ENCODE peak calls at places on chromosomes 1 and 21, in nine cellular contexts. One of them, this sample, is unnamed.

GRCh38 chr1:57142999-57143398 is 177.2 kb upstream of the C8B start:
- DNase-seq in uterus: no peak
- DNase-seq in RPMI8226: no peak
- DNase-seq in LHCN-M2: no peak
- DNase-seq in aorta: no peak
- DNase-seq in astrocyte of the spinal cord: no peak
- DNase-seq in GM23338: no peak
- DNase-seq in GM12865: no peak
- DNase-seq in ovary: no peak
- DNase-seq in this sample: no peak

GRCh38 chr1:211339631-211340041 is 13.0 kb downstream of the TRAF5 start:
- DNase-seq in uterus: no peak
- DNase-seq in RPMI8226: peak; percentile 47
- DNase-seq in LHCN-M2: peak; percentile 32
- DNase-seq in aorta: no peak
- DNase-seq in astrocyte of the spinal cord: no peak
- DNase-seq in GM23338: peak; percentile 21
- DNase-seq in GM12865: peak; percentile 30
- DNase-seq in ovary: no peak
- DNase-seq in this sample: no peak

GRCh38 chr1:177858222-177858894 is 111.5 kb downstream of the SEC16B start:
- DNase-seq in uterus: peak; percentile 13
- DNase-seq in RPMI8226: peak; percentile 73
- DNase-seq in LHCN-M2: peak; percentile 19
- DNase-seq in aorta: no peak
- DNase-seq in astrocyte of the spinal cord: peak; percentile 29
- DNase-seq in GM23338: no peak
- DNase-seq in GM12865: peak; percentile 43
- DNase-seq in ovary: no peak
- DNase-seq in this sample: no peak

GRCh38 chr1:86823821-86824500 is 90.0 kb downstream of the SELENOF start:
- DNase-seq in uterus: no peak
- DNase-seq in RPMI8226: no peak
- DNase-seq in LHCN-M2: no peak
- DNase-seq in aorta: no peak
- DNase-seq in astrocyte of the spinal cord: no peak
- DNase-seq in GM23338: no peak
- DNase-seq in GM12865: no peak
- DNase-seq in ovary: no peak
- DNase-seq in this sample: no peak

GRCh38 chr1:211260161-211261107 is 1.3 kb downstream of the RCOR3 start:
- DNase-seq in uterus: peak; percentile 65
- DNase-seq in RPMI8226: peak; percentile 89
- DNase-seq in LHCN-M2: peak; percentile 81
- DNase-seq in aorta: peak; percentile 90
- DNase-seq in astrocyte of the spinal cord: peak; percentile 77
- DNase-seq in GM23338: peak; percentile 83
- DNase-seq in GM12865: peak; percentile 76
- DNase-seq in ovary: peak; percentile 75
- DNase-seq in this sample: peak; percentile 38

GRCh38 chr21:41318218-41318617 is 1.6 kb downstream of the FAM3B start:
- DNase-seq in uterus: no peak
- DNase-seq in RPMI8226: no peak
- DNase-seq in LHCN-M2: no peak
- DNase-seq in aorta: no peak
- DNase-seq in astrocyte of the spinal cord: no peak
- DNase-seq in GM23338: no peak
- DNase-seq in GM12865: no peak
- DNase-seq in ovary: no peak
- DNase-seq in this sample: no peak

GRCh38 chr1:56965916-56966697 is at the start of gene C8B:
- DNase-seq in uterus: no peak
- DNase-seq in RPMI8226: no peak
- DNase-seq in LHCN-M2: no peak
- DNase-seq in aorta: no peak
- DNase-seq in astrocyte of the spinal cord: no peak
- DNase-seq in GM23338: no peak
- DNase-seq in GM12865: no peak
- DNase-seq in ovary: no peak
- DNase-seq in this sample: no peak

GRCh38 chr21:35711213-35711612 is 349.1 kb downstream of the SETD4 start:
- DNase-seq in uterus: no peak
- DNase-seq in RPMI8226: no peak
- DNase-seq in LHCN-M2: no peak
- DNase-seq in aorta: no peak
- DNase-seq in astrocyte of the spinal cord: no peak
- DNase-seq in GM23338: no peak
- DNase-seq in GM12865: no peak
- DNase-seq in ovary: no peak
- DNase-seq in this sample: no peak

GRCh38 chr1:207868252-207868768 is 42.6 kb downstream of the CD34 start:
- DNase-seq in uterus: peak; percentile 59
- DNase-seq in RPMI8226: no peak
- DNase-seq in LHCN-M2: peak; percentile 35
- DNase-seq in aorta: peak; percentile 80
- DNase-seq in astrocyte of the spinal cord: no peak
- DNase-seq in GM23338: peak; percentile 39
- DNase-seq in GM12865: peak; percentile 28
- DNase-seq in ovary: peak; percentile 73
- DNase-seq in this sample: peak; percentile 17

GRCh38 chr1:87333692-87334347 is 5.1 kb downstream of the LMO4 start:
- DNase-seq in uterus: no peak
- DNase-seq in RPMI8226: no peak
- DNase-seq in LHCN-M2: no peak
- DNase-seq in aorta: no peak
- DNase-seq in astrocyte of the spinal cord: no peak
- DNase-seq in GM23338: no peak
- DNase-seq in GM12865: peak; percentile 44
- DNase-seq in ovary: no peak
- DNase-seq in this sample: no peak

GRCh38 chr1:182726941-182727340 is 42.6 kb upstream of the RGS8 start:
- DNase-seq in uterus: no peak
- DNase-seq in RPMI8226: no peak
- DNase-seq in LHCN-M2: no peak
- DNase-seq in aorta: no peak
- DNase-seq in astrocyte of the spinal cord: no peak
- DNase-seq in GM23338: no peak
- DNase-seq in GM12865: no peak
- DNase-seq in ovary: no peak
- DNase-seq in this sample: no peak

GRCh38 chr1:230713915-230714764 is at the start of gene AGT:
- DNase-seq in uterus: peak; percentile 64
- DNase-seq in RPMI8226: no peak
- DNase-seq in LHCN-M2: peak; percentile 67
- DNase-seq in aorta: peak; percentile 81
- DNase-seq in astrocyte of the spinal cord: peak; percentile 82
- DNase-seq in GM23338: no peak
- DNase-seq in GM12865: no peak
- DNase-seq in ovary: peak; percentile 58
- DNase-seq in this sample: peak; percentile 77

GRCh38 chr1:16133007-16133961 is 22.6 kb downstream of the EPHA2 start:
- DNase-seq in uterus: no peak
- DNase-seq in RPMI8226: no peak
- DNase-seq in LHCN-M2: no peak
- DNase-seq in aorta: no peak
- DNase-seq in astrocyte of the spinal cord: no peak
- DNase-seq in GM23338: no peak
- DNase-seq in GM12865: no peak
- DNase-seq in ovary: no peak
- DNase-seq in this sample: no peak

GRCh38 chr1:36092166-36092797 is 3.6 kb downstream of the ADPRS start:
- DNase-seq in uterus: no peak
- DNase-seq in RPMI8226: no peak
- DNase-seq in LHCN-M2: no peak
- DNase-seq in aorta: no peak
- DNase-seq in astrocyte of the spinal cord: no peak
- DNase-seq in GM23338: no peak
- DNase-seq in GM12865: no peak
- DNase-seq in ovary: no peak
- DNase-seq in this sample: no peak

GRCh38 chr1:64745181-64745985 is 508 bp downstream of the RAVER2 start:
- DNase-seq in uterus: peak; percentile 29
- DNase-seq in RPMI8226: peak; percentile 58
- DNase-seq in LHCN-M2: peak; percentile 5
- DNase-seq in aorta: peak; percentile 51
- DNase-seq in astrocyte of the spinal cord: peak; percentile 55
- DNase-seq in GM23338: peak; percentile 49
- DNase-seq in GM12865: no peak
- DNase-seq in ovary: peak; percentile 38
- DNase-seq in this sample: no peak

GRCh38 chr1:43537423-43538142 is 6.9 kb downstream of the PTPRF start:
- DNase-seq in uterus: no peak
- DNase-seq in RPMI8226: peak; percentile 71
- DNase-seq in LHCN-M2: no peak
- DNase-seq in aorta: no peak
- DNase-seq in astrocyte of the spinal cord: peak; percentile 33
- DNase-seq in GM23338: no peak
- DNase-seq in GM12865: no peak
- DNase-seq in ovary: no peak
- DNase-seq in this sample: peak; percentile 60

GRCh38 chr1:151993734-151994496 is at the start of gene S100A10:
- DNase-seq in uterus: peak; percentile 79
- DNase-seq in RPMI8226: peak; percentile 54
- DNase-seq in LHCN-M2: peak; percentile 68
- DNase-seq in aorta: peak; percentile 90
- DNase-seq in astrocyte of the spinal cord: peak; percentile 81
- DNase-seq in GM23338: peak; percentile 74
- DNase-seq in GM12865: peak; percentile 36
- DNase-seq in ovary: peak; percentile 89
- DNase-seq in this sample: peak; percentile 68

GRCh38 chr1:193270996-193271395 is 84.6 kb upstream of the B3GALT2 start:
- DNase-seq in uterus: no peak
- DNase-seq in RPMI8226: no peak
- DNase-seq in LHCN-M2: peak; percentile 94
- DNase-seq in aorta: no peak
- DNase-seq in astrocyte of the spinal cord: peak; percentile 85
- DNase-seq in GM23338: no peak
- DNase-seq in GM12865: peak; percentile 60
- DNase-seq in ovary: no peak
- DNase-seq in this sample: no peak

GRCh38 chr21:37419228-37419906 is 52.8 kb downstream of the DYRK1A start:
- DNase-seq in uterus: no peak
- DNase-seq in RPMI8226: no peak
- DNase-seq in LHCN-M2: no peak
- DNase-seq in aorta: no peak
- DNase-seq in astrocyte of the spinal cord: no peak
- DNase-seq in GM23338: no peak
- DNase-seq in GM12865: no peak
- DNase-seq in ovary: no peak
- DNase-seq in this sample: no peak

GRCh38 chr1:198157847-198158765 is 1.3 kb downstream of the NEK7 start:
- DNase-seq in uterus: no peak
- DNase-seq in RPMI8226: peak; percentile 52
- DNase-seq in LHCN-M2: peak; percentile 42
- DNase-seq in aorta: no peak
- DNase-seq in astrocyte of the spinal cord: no peak
- DNase-seq in GM23338: peak; percentile 56
- DNase-seq in GM12865: peak; percentile 50
- DNase-seq in ovary: no peak
- DNase-seq in this sample: peak; percentile 37

GRCh38 chr21:45724345-45724961 is 80.9 kb downstream of the PCBP3 start:
- DNase-seq in uterus: no peak
- DNase-seq in RPMI8226: no peak
- DNase-seq in LHCN-M2: peak; percentile 22
- DNase-seq in aorta: no peak
- DNase-seq in astrocyte of the spinal cord: no peak
- DNase-seq in GM23338: no peak
- DNase-seq in GM12865: no peak
- DNase-seq in ovary: no peak
- DNase-seq in this sample: no peak

GRCh38 chr1:206694551-206695124 is 9.9 kb downstream of the MAPKAPK2 start:
- DNase-seq in uterus: no peak
- DNase-seq in RPMI8226: no peak
- DNase-seq in LHCN-M2: no peak
- DNase-seq in aorta: no peak
- DNase-seq in astrocyte of the spinal cord: no peak
- DNase-seq in GM23338: peak; percentile 89
- DNase-seq in GM12865: no peak
- DNase-seq in ovary: no peak
- DNase-seq in this sample: peak; percentile 77

GRCh38 chr1:246308533-246309075 is 198.5 kb downstream of the SMYD3 start:
- DNase-seq in uterus: no peak
- DNase-seq in RPMI8226: no peak
- DNase-seq in LHCN-M2: no peak
- DNase-seq in aorta: no peak
- DNase-seq in astrocyte of the spinal cord: no peak
- DNase-seq in GM23338: no peak
- DNase-seq in GM12865: no peak
- DNase-seq in ovary: no peak
- DNase-seq in this sample: no peak

GRCh38 chr1:47416319-47417128 is 439 bp downstream of the FOXE3 start:
- DNase-seq in uterus: no peak
- DNase-seq in RPMI8226: no peak
- DNase-seq in LHCN-M2: no peak
- DNase-seq in aorta: no peak
- DNase-seq in astrocyte of the spinal cord: no peak
- DNase-seq in GM23338: peak; percentile 58
- DNase-seq in GM12865: no peak
- DNase-seq in ovary: no peak
- DNase-seq in this sample: no peak

GRCh38 chr1:1033009-1033587 is 13.2 kb downstream of the AGRN start:
- DNase-seq in uterus: peak; percentile 69
- DNase-seq in RPMI8226: peak; percentile 99
- DNase-seq in LHCN-M2: peak; percentile 47
- DNase-seq in aorta: peak; percentile 76
- DNase-seq in astrocyte of the spinal cord: peak; percentile 72
- DNase-seq in GM23338: peak; percentile 98
- DNase-seq in GM12865: peak; percentile 97
- DNase-seq in ovary: peak; percentile 82
- DNase-seq in this sample: no peak

GRCh38 chr1:150961756-150962155 is 12.9 kb downstream of the CERS2 start:
- DNase-seq in uterus: no peak
- DNase-seq in RPMI8226: no peak
- DNase-seq in LHCN-M2: no peak
- DNase-seq in aorta: peak; percentile 4
- DNase-seq in astrocyte of the spinal cord: no peak
- DNase-seq in GM23338: no peak
- DNase-seq in GM12865: no peak
- DNase-seq in ovary: no peak
- DNase-seq in this sample: no peak

This sample was measured in RCC 7860.